ENCODE peak calls at places on chromosomes 1 and 21, in nine cellular contexts. One of them, this sample, is unnamed.

GRCh38 chr21:20167059-20167458 is 831.1 kb upstream of the NCAM2 start:
- DNase-seq in HTR-8/SVneo: no peak
- DNase-seq in iPS DF 19.7: no peak
- DNase-seq in HFF-Myc: no peak
- DNase-seq in SW480: no peak
- DNase-seq in head of caudate nucleus: no peak
- DNase-seq in cardiac fibroblast: no peak
- DNase-seq in colonic mucosa: no peak
- DNase-seq in H4: no peak
- DNase-seq in this sample: no peak

GRCh38 chr1:205497351-205497750 is 7.1 kb upstream of the CDK18 start:
- DNase-seq in HTR-8/SVneo: no peak
- DNase-seq in iPS DF 19.7: no peak
- DNase-seq in HFF-Myc: no peak
- DNase-seq in SW480: no peak
- DNase-seq in head of caudate nucleus: no peak
- DNase-seq in cardiac fibroblast: no peak
- DNase-seq in colonic mucosa: no peak
- DNase-seq in H4: no peak
- DNase-seq in this sample: no peak

GRCh38 chr21:21860888-21861287 is 862.7 kb downstream of the NCAM2 start:
- DNase-seq in HTR-8/SVneo: peak
- DNase-seq in iPS DF 19.7: no peak
- DNase-seq in HFF-Myc: no peak
- DNase-seq in SW480: peak
- DNase-seq in head of caudate nucleus: no peak
- DNase-seq in cardiac fibroblast: peak
- DNase-seq in colonic mucosa: no peak
- DNase-seq in H4: peak
- DNase-seq in this sample: no peak

GRCh38 chr1:167794043-167794442 is 72.3 kb downstream of the MPZL1 start:
- DNase-seq in HTR-8/SVneo: no peak
- DNase-seq in iPS DF 19.7: no peak
- DNase-seq in HFF-Myc: no peak
- DNase-seq in SW480: no peak
- DNase-seq in head of caudate nucleus: no peak
- DNase-seq in cardiac fibroblast: peak
- DNase-seq in colonic mucosa: no peak
- DNase-seq in H4: no peak
- DNase-seq in this sample: no peak

GRCh38 chr1:154970631-154971340 is at the start of gene SHC1:
- DNase-seq in HTR-8/SVneo: peak
- DNase-seq in iPS DF 19.7: no peak
- DNase-seq in HFF-Myc: peak
- DNase-seq in SW480: peak
- DNase-seq in head of caudate nucleus: peak
- DNase-seq in cardiac fibroblast: peak
- DNase-seq in colonic mucosa: peak
- DNase-seq in H4: peak
- DNase-seq in this sample: peak

GRCh38 chr1:1920608-1921458 is 1.8 kb upstream of the TMEM52 start:
- DNase-seq in HTR-8/SVneo: no peak
- DNase-seq in iPS DF 19.7: no peak
- DNase-seq in HFF-Myc: no peak
- DNase-seq in SW480: no peak
- DNase-seq in head of caudate nucleus: no peak
- DNase-seq in cardiac fibroblast: no peak
- DNase-seq in colonic mucosa: no peak
- DNase-seq in H4: no peak
- DNase-seq in this sample: no peak

GRCh38 chr1:174988539-174988938 is 11.2 kb upstream of the CACYBP start:
- DNase-seq in HTR-8/SVneo: no peak
- DNase-seq in iPS DF 19.7: no peak
- DNase-seq in HFF-Myc: no peak
- DNase-seq in SW480: no peak
- DNase-seq in head of caudate nucleus: no peak
- DNase-seq in cardiac fibroblast: no peak
- DNase-seq in colonic mucosa: no peak
- DNase-seq in H4: no peak
- DNase-seq in this sample: no peak

GRCh38 chr21:43365611-43366426 is 61.1 kb downstream of the SIK1 start:
- DNase-seq in HTR-8/SVneo: no peak
- DNase-seq in iPS DF 19.7: no peak
- DNase-seq in HFF-Myc: no peak
- DNase-seq in SW480: no peak
- DNase-seq in head of caudate nucleus: no peak
- DNase-seq in cardiac fibroblast: no peak
- DNase-seq in colonic mucosa: no peak
- DNase-seq in H4: no peak
- DNase-seq in this sample: no peak

GRCh38 chr1:115336741-115337140 is 1.3 kb downstream of the NGF start:
- DNase-seq in HTR-8/SVneo: no peak
- DNase-seq in iPS DF 19.7: no peak
- DNase-seq in HFF-Myc: no peak
- DNase-seq in SW480: no peak
- DNase-seq in head of caudate nucleus: no peak
- DNase-seq in cardiac fibroblast: no peak
- DNase-seq in colonic mucosa: no peak
- DNase-seq in H4: no peak
- DNase-seq in this sample: no peak